ENCODE peak calls at places on chromosomes 12 and 14, in eight cellular contexts. W is fibroblast of lung, C is LHCN-M2, E is RWPE1, D is hypothalamus, N is left lung, Y is WTC11, G is posterior cingulate gyrus. V is an unnamed sample.

GRCh38 chr14:71783101-71783500 is 149.1 kb upstream of the RGS6 start:
- DNase-seq in D (no peak), W (no peak), N (no peak), C (no peak), E (no peak), Y (no peak), G (no peak), V (no peak)

GRCh38 chr12:107400686-107401447 is 284.7 kb upstream of the PWP1 start:
- DNase-seq in E (no peak), C (peak; percentile 36), N (no peak), G (no peak), W (peak; percentile 73), Y (no peak), D (no peak), V (no peak)

GRCh38 chr12:117574655-117575054 is 213.2 kb upstream of the NOS1 start:
- DNase-seq in E (no peak), G (no peak), N (no peak), D (no peak), C (no peak), Y (no peak), W (no peak), V (no peak)

GRCh38 chr12:131122631-131123030 is 168.9 kb downstream of the ADGRD1 start:
- DNase-seq in Y (no peak), C (no peak), D (no peak), N (no peak), W (no peak), E (no peak), G (no peak), V (no peak)

GRCh38 chr12:107468182-107468581 is 217.4 kb upstream of the PWP1 start:
- DNase-seq in C (no peak), Y (no peak), D (no peak), W (peak; percentile 36), N (no peak), E (no peak), G (no peak), V (no peak)

GRCh38 chr14:70773182-70773862 is 36.0 kb downstream of the MAP3K9 start:
- DNase-seq in Y (no peak), D (no peak), G (no peak), E (no peak), C (no peak), W (no peak), N (no peak), V (no peak)

GRCh38 chr12:42039146-42039545 is 105.5 kb downstream of the GXYLT1 start:
- DNase-seq in G (no peak), Y (no peak), C (peak; percentile 29), W (peak; percentile 94), E (peak; percentile 74), D (no peak), N (no peak), V (no peak)

GRCh38 chr12:13114251-13115052 is 11.0 kb upstream of the GSG1 start:
- DNase-seq in E (no peak), G (no peak), N (no peak), D (no peak), Y (peak; percentile 38), W (peak; percentile 40), C (no peak), V (no peak)

GRCh38 chr14:49464885-49465284 is 121.3 kb downstream of the RPS29 start:
- DNase-seq in D (no peak), Y (peak; percentile 47), E (no peak), W (no peak), G (no peak), N (no peak), C (peak; percentile 9), V (no peak)

GRCh38 chr12:6340745-6341438 is 984 bp downstream of the TNFRSF1A start:
- DNase-seq in E (no peak), W (no peak), G (no peak), D (no peak), Y (no peak), N (no peak), C (no peak), V (no peak)

GRCh38 chr12:52139579-52140062 is 52.2 kb downstream of the KRT80 start:
- DNase-seq in N (no peak), G (no peak), C (no peak), E (peak; percentile 91), Y (peak; percentile 77), W (no peak), D (no peak), V (no peak)

GRCh38 chr12:52539821-52540173 is 13.1 kb downstream of the KRT71 start:
- DNase-seq in N (no peak), G (no peak), E (no peak), Y (no peak), C (no peak), D (no peak), W (no peak), V (no peak)

GRCh38 chr12:124422570-124423523 is 128.0 kb downstream of the RFLNA start:
- DNase-seq in E (peak; percentile 96), D (peak; percentile 68), C (peak; percentile 91), Y (no peak), G (peak; percentile 96), W (peak; percentile 97), N (peak; percentile 91), V (peak; percentile 53)

GRCh38 chr14:67559639-67560038 is 26.5 kb downstream of the PLEKHH1 start:
- DNase-seq in Y (no peak), D (no peak), G (peak; percentile 21), N (no peak), W (no peak), C (no peak), E (no peak), V (no peak)

V was measured in amygdala.